ENCODE peak calls at places on chromosomes 11 and 22, in ten cellular contexts. B is NCI-H187 treated with DMSO at 0.1 percent for 48 hours, A is Calu3, L is ACHN, Q is right atrium auricular region, J is head of caudate nucleus, N is heart right ventricle, E is WTC11, G is activated T-cell treated with anti-CD3 and anti-CD28 coated beads for 1 hour, Z is lower leg skin. S is an unnamed sample.

GRCh38 chr11:66326261-66327111 is 9.6 kb upstream of the CD248 start:
- DNase-seq in L (no peak), N (peak; percentile 77), A (no peak), J (no peak), Q (no peak), E (no peak), Z (peak; percentile 89), G (no peak), B (no peak), S (peak; percentile 31)

GRCh38 chr22:29780781-29781676 is 13.9 kb downstream of the UQCR10 start:
- DNase-seq in N (no peak), J (peak; percentile 57), G (no peak), Z (no peak), A (peak; percentile 44), B (no peak), E (no peak), L (peak; percentile 66), Q (no peak), S (no peak)

GRCh38 chr11:111524056-111524455 is 9.5 kb downstream of the HOATZ start:
- DNase-seq in J (no peak), Z (no peak), Q (no peak), N (no peak), L (no peak), E (no peak), G (no peak), A (no peak), B (no peak), S (no peak)

GRCh38 chr22:42996646-42997365 is 18.1 kb downstream of the PACSIN2 start:
- DNase-seq in G (no peak), Z (no peak), J (no peak), A (no peak), N (no peak), E (no peak), L (no peak), Q (no peak), B (no peak), S (no peak)

GRCh38 chr11:72652871-72653615 is 21.2 kb downstream of the PDE2A start:
- DNase-seq in E (peak; percentile 78), J (no peak), G (no peak), Z (no peak), N (no peak), Q (no peak), A (no peak), B (peak; percentile 64), L (no peak), S (no peak)

GRCh38 chr11:2207212-2207611 is 35.6 kb upstream of the TH start:
- DNase-seq in L (no peak), J (peak; percentile 4), N (no peak), A (no peak), Z (peak; percentile 82), B (no peak), Q (peak; percentile 40), E (no peak), G (no peak), S (peak; percentile 4)

GRCh38 chr22:44188316-44188715 is 7.6 kb downstream of the PARVG start:
- DNase-seq in Z (no peak), G (no peak), Q (no peak), E (no peak), J (no peak), N (no peak), L (no peak), A (no peak), B (no peak), S (no peak)

GRCh38 chr11:113904379-113905101 is at the start of gene HTR3B:
- DNase-seq in J (no peak), G (no peak), N (no peak), Z (peak; percentile 25), A (no peak), B (no peak), Q (peak; percentile 11), E (no peak), L (no peak), S (no peak)

GRCh38 chr11:70155386-70155785 is 47.7 kb upstream of the FADD start:
- DNase-seq in Z (no peak), B (no peak), J (no peak), N (no peak), E (no peak), A (no peak), L (no peak), G (no peak), Q (no peak), S (no peak)

GRCh38 chr22:45499746-45500145 is 2.9 kb upstream of the FBLN1 start:
- DNase-seq in Z (no peak), A (no peak), L (no peak), Q (peak; percentile 75), N (peak; percentile 71), B (no peak), J (no peak), E (no peak), G (no peak), S (no peak)